ENCODE peak calls at places on chromosomes 7 and 10, in eight cellular contexts. O is hippocampal formation, W is GM13976, T is HAP-1, C is hypothalamus, X is colonic mucosa, B is germinal center, V is AML-193. E is an unnamed sample.

GRCh38 chr7:125516194-125516593 is 586.6 kb upstream of the POT1 start:
- DNase-seq in B (no peak), C (no peak), W (no peak), O (no peak), T (no peak), X (no peak), V (no peak), E (no peak)

GRCh38 chr10:76962851-76963250 is 674.8 kb downstream of the KCNMA1 start:
- DNase-seq in B (no peak), X (no peak), C (no peak), O (no peak), V (no peak), W (no peak), T (no peak), E (no peak)

GRCh38 chr10:78339251-78339650 is 305.6 kb downstream of the RPS24 start:
- DNase-seq in T (no peak), V (no peak), X (peak), C (no peak), B (no peak), O (no peak), W (no peak), E (no peak)

GRCh38 chr10:11379771-11380170 is 231.7 kb downstream of the USP6NL start:
- DNase-seq in V (no peak), C (peak), B (no peak), O (no peak), W (no peak), T (no peak), X (no peak), E (peak)

GRCh38 chr10:5945561-5946418 is 31.6 kb downstream of the IL15RA start:
- DNase-seq in T (no peak), W (no peak), B (no peak), O (no peak), X (peak), C (no peak), V (peak), E (no peak)

GRCh38 chr7:459584-460373 is 59.9 kb downstream of the PDGFA start:
- DNase-seq in W (no peak), X (no peak), B (no peak), V (no peak), O (no peak), C (no peak), T (no peak), E (no peak)

GRCh38 chr7:8211725-8212096 is 50.3 kb downstream of the ICA1 start:
- DNase-seq in O (no peak), T (no peak), W (no peak), X (no peak), V (no peak), B (no peak), C (no peak), E (no peak)

GRCh38 chr7:21927693-21928092 is 18.0 kb downstream of the CDCA7L start:
- DNase-seq in T (no peak), W (no peak), C (no peak), X (no peak), B (no peak), O (no peak), V (no peak), E (no peak)

GRCh38 chr7:12403287-12404181 is at the start of gene VWDE:
- DNase-seq in V (no peak), X (peak), C (no peak), W (peak), B (peak), O (no peak), T (peak), E (no peak)

GRCh38 chr10:484441-484924 is 205.0 kb downstream of the DIP2C start:
- DNase-seq in T (no peak), X (peak), B (no peak), W (peak), C (no peak), O (no peak), V (no peak), E (no peak)

GRCh38 chr7:107122483-107122882 is 46.3 kb upstream of the HBP1 start:
- DNase-seq in X (no peak), O (no peak), T (no peak), B (no peak), C (no peak), W (no peak), V (no peak), E (no peak)

GRCh38 chr7:123190109-123190831 is 9.5 kb downstream of the SLC13A1 start:
- DNase-seq in W (peak), B (no peak), O (no peak), X (no peak), V (no peak), T (no peak), C (no peak), E (no peak)

GRCh38 chr10:34145751-34146150 is 669.3 kb downstream of the PARD3 start:
- DNase-seq in V (no peak), T (no peak), B (no peak), W (no peak), O (no peak), X (no peak), C (no peak), E (no peak)

GRCh38 chr10:51063659-51064535 is 10.4 kb upstream of the PRKG1 start:
- DNase-seq in V (peak), T (no peak), C (no peak), W (no peak), O (peak), B (no peak), X (no peak), E (no peak)

GRCh38 chr7:897086-897485 is 20.7 kb downstream of the GET4 start:
- DNase-seq in B (no peak), V (no peak), T (no peak), C (no peak), X (no peak), O (no peak), W (no peak), E (no peak)